ENCODE peak calls at places on chromosome 17, in four cellular contexts. One of them, this sample, is unnamed.

GRCh38 chr17:19769946-19770652 is 22.0 kb upstream of the ALDH3A1 start:
- DNase-seq in choroid plexus epithelial cell: peak
- DNase-seq in GM23338: no peak
- DNase-seq in fibroblast of lung: peak
- DNase-seq in this sample: no peak

GRCh38 chr17:48283907-48284306 is 146.1 kb downstream of the SKAP1 start:
- DNase-seq in choroid plexus epithelial cell: no peak
- DNase-seq in fibroblast of lung: no peak
- DNase-seq in GM23338: no peak
- DNase-seq in this sample: no peak

GRCh38 chr17:55325405-55325804 is 60.6 kb downstream of the HLF start:
- DNase-seq in fibroblast of lung: no peak
- DNase-seq in GM23338: no peak
- DNase-seq in choroid plexus epithelial cell: no peak
- DNase-seq in this sample: no peak

GRCh38 chr17:48678141-48678971 is 44.0 kb downstream of the PRAC1 start:
- DNase-seq in fibroblast of lung: peak
- DNase-seq in GM23338: peak
- DNase-seq in choroid plexus epithelial cell: peak
- DNase-seq in this sample: peak

GRCh38 chr17:81028506-81028858 is 6.5 kb upstream of the BAIAP2 start:
- DNase-seq in GM23338: no peak
- DNase-seq in choroid plexus epithelial cell: no peak
- DNase-seq in fibroblast of lung: no peak
- DNase-seq in this sample: no peak

GRCh38 chr17:49076575-49077384 is 55.8 kb upstream of the B4GALNT2 start:
- DNase-seq in choroid plexus epithelial cell: peak
- DNase-seq in GM23338: no peak
- DNase-seq in fibroblast of lung: peak
- DNase-seq in this sample: no peak

GRCh38 chr17:266219-266618 is 84.8 kb upstream of the DOC2B start:
- DNase-seq in choroid plexus epithelial cell: no peak
- DNase-seq in fibroblast of lung: no peak
- DNase-seq in GM23338: no peak
- DNase-seq in this sample: no peak

GRCh38 chr17:31680126-31680525 is 178.9 kb downstream of the COPRS start:
- DNase-seq in GM23338: no peak
- DNase-seq in choroid plexus epithelial cell: no peak
- DNase-seq in fibroblast of lung: no peak
- DNase-seq in this sample: peak

GRCh38 chr17:30780343-30780742 is 44.1 kb downstream of the CRLF3 start:
- DNase-seq in fibroblast of lung: no peak
- DNase-seq in choroid plexus epithelial cell: no peak
- DNase-seq in GM23338: no peak
- DNase-seq in this sample: peak

GRCh38 chr17:29194669-29195068 is 14.5 kb upstream of the MYO18A start:
- DNase-seq in fibroblast of lung: no peak
- DNase-seq in choroid plexus epithelial cell: no peak
- DNase-seq in GM23338: no peak
- DNase-seq in this sample: no peak

GRCh38 chr17:47850692-47851573 is at the start of gene SP6:
- DNase-seq in GM23338: peak
- DNase-seq in fibroblast of lung: peak
- DNase-seq in choroid plexus epithelial cell: peak
- DNase-seq in this sample: peak

GRCh38 chr17:50697663-50698272 is 9.9 kb downstream of the ANKRD40 start:
- DNase-seq in GM23338: no peak
- DNase-seq in fibroblast of lung: no peak
- DNase-seq in choroid plexus epithelial cell: no peak
- DNase-seq in this sample: no peak
- TF ChIP-seq CTCF in GM23338: peak
- TF ChIP-seq CTCF in fibroblast of lung: no peak
- TF ChIP-seq CTCF in choroid plexus epithelial cell: no peak
- TF ChIP-seq CTCF in this sample: no peak

DNA sequence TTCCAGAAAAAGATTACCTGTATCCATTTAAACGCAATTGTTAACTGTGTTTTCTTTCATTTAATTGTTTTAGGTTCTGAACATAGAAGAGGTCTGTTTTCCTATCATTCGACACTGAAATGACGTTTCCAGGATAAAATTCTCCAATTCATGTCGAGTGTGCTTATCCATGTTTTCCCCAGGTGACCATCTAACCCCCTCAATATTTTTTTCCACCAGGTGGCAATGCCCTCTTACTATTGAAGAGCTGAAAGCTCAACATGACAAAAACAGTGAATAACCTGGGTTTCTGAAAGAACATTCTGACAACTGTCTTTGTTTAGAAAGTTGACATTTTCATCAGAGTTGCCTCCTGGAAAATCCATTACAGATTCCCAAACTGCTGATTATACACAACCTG is 948.7 kb downstream of the KCNJ2 start:
- DNase-seq in fibroblast of lung: peak
- DNase-seq in choroid plexus epithelial cell: peak
- DNase-seq in GM23338: peak
- DNase-seq in this sample: no peak
- TF ChIP-seq CTCF in fibroblast of lung: no peak
- TF ChIP-seq CTCF in choroid plexus epithelial cell: peak
- TF ChIP-seq CTCF in GM23338: peak
- TF ChIP-seq CTCF in this sample: no peak

DNA sequence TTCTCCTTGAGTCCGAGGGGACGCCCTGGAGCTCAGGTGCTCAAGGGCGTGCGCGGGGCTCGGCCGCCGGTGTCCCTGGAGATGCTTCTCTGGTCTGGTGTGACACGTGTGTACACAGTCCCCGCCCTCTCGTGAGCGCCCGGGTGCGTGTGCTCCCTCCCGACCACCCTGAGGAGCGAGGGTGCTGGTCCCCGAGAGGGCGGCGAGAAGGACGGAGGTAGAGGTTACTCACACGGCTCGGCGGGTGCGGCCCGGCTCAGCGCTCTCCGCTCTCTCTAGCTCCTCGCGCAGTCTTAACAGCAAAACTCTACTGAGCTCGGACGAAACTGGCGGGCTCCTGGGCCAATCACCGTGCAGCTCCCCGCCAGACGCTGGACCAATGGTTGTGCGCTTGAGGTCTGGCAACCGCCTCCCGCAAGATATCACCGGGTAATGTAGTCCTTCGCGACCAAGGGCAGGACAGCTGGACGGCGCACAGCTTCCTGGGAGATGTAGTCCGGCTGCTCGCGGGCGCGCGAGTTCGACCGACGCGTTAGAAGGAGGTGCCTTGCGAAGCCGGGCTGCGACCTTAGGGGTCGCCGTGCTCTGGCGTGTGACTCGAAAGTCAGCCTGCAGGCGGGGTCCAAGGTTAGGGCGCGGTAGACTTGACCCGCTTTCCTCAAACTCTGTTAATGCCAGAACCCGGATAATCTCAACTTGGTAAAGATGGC is at the start of gene SLC25A19:
- DNase-seq in fibroblast of lung: peak
- DNase-seq in GM23338: peak
- DNase-seq in choroid plexus epithelial cell: peak
- DNase-seq in this sample: peak
- TF ChIP-seq CTCF in fibroblast of lung: peak
- TF ChIP-seq CTCF in GM23338: peak
- TF ChIP-seq CTCF in choroid plexus epithelial cell: no peak
- TF ChIP-seq CTCF in this sample: peak

DNA sequence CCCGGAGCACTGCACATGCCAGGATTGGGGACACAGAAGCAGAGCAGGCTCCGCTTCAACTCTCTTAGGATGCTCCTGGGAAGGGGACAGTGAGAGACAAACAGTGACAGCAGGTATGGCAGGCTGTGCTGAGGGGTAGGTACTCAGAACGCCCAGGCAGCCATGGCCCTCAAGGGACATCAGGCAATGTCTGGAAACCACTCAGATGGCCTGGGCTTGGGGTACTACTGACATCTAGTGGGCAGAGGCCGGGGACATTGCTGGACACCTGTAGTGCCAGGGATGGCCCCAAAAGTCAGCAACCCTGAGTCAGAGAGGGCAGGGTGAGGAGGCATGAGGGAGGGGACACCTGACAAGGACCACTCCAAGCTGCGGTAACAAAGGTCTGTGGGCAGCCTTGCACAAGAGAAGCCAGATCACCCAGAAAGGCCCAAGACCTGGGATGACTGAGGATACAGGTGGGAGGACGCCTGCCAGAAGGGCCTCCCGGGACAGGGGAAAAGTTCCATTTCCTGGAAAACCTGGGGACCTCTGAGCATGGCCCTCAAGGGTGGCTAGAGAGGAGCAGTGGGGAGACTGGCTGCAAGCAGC is 21.2 kb downstream of the PEMT start:
- DNase-seq in GM23338: peak
- DNase-seq in choroid plexus epithelial cell: peak
- DNase-seq in fibroblast of lung: peak
- DNase-seq in this sample: no peak
- TF ChIP-seq CTCF in GM23338: peak
- TF ChIP-seq CTCF in choroid plexus epithelial cell: peak
- TF ChIP-seq CTCF in fibroblast of lung: peak
- TF ChIP-seq CTCF in this sample: no peak

GRCh38 chr17:79991924-79992656 is 43.6 kb downstream of the TBC1D16 start:
- DNase-seq in fibroblast of lung: no peak
- DNase-seq in choroid plexus epithelial cell: peak
- DNase-seq in GM23338: peak
- DNase-seq in this sample: no peak
- TF ChIP-seq CTCF in fibroblast of lung: no peak
- TF ChIP-seq CTCF in choroid plexus epithelial cell: no peak
- TF ChIP-seq CTCF in GM23338: no peak
- TF ChIP-seq CTCF in this sample: no peak

This sample was measured in GM13977.